ENCODE peak calls at places on chromosomes 1 and 21, in six cellular contexts. K is keratinocyte; X is CD8-positive, alpha-beta T cell; R is SK-N-SH; B is neuronal stem cell; F is sigmoid colon. S is an unnamed sample.

GRCh38 chr1:30948278-30948677 is 39.7 kb upstream of the SDC3 start:
- DNase-seq in B (no peak), X (no peak), F (no peak), K (no peak), R (no peak), S (no peak)

GRCh38 chr21:45265721-45266517 is 21.8 kb downstream of the POFUT2 start:
- DNase-seq in R (no peak), F (peak), K (no peak), X (no peak), B (no peak), S (no peak)

GRCh38 chr1:178458203-178458602 is 38.6 kb downstream of the CLEC20A start:
- DNase-seq in R (no peak), X (no peak), B (no peak), K (no peak), F (no peak), S (no peak)

GRCh38 chr1:40898434-40898900 is 36.3 kb upstream of the CITED4 start:
- DNase-seq in R (no peak), X (no peak), B (no peak), F (no peak), K (peak), S (no peak)

GRCh38 chr21:24045775-24046215 is 1561.5 kb downstream of the MRPL39 start:
- DNase-seq in B (no peak), K (no peak), F (peak), X (peak), R (peak), S (no peak)

GRCh38 chr1:211928222-211928856 is 97.8 kb upstream of the LPGAT1 start:
- DNase-seq in B (no peak), F (no peak), R (no peak), K (peak), X (no peak), S (no peak)

GRCh38 chr1:58816072-58816746 is 32.4 kb upstream of the JUN start:
- DNase-seq in X (peak), F (peak), B (peak), K (no peak), R (peak), S (no peak)

GRCh38 chr1:174535207-174535606 is 87.4 kb downstream of the GPR52 start:
- DNase-seq in R (no peak), B (no peak), K (no peak), X (no peak), F (no peak), S (no peak)

DNA sequence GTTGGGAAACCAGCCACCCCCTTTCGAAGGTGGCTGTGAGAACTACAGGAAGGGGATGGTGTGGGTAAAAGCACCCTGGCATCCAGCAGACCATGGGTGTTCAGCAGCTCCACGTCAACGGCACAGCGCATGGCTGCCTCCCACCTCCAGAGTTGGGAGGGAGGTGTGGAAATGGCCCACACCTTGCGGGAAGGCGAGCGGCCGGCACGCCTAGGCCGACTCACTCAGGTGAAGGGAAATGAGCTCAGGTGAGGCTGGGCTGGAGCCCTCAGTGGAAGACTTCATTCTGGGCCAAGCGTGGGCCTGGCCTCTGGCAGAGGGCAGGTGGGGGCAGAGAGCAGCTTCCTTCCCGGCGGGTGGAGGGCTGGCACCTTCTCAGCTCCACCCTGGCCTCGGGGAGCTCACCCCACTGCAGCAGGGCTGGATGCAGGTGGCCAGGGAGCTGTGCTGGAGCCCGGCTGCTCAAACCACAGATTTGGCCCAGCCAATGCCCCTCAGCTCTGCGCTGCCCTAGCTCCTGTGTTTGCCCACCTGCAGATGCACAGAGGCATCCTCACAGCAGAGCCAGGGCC is 24.8 kb upstream of the ALDH4A1 start:
- DNase-seq in F (no peak), K (peak), B (no peak), R (no peak), X (peak), S (no peak)
- H3K27ac ChIP-seq in F (peak), K (peak), B (no peak), R (peak), X (peak), S (peak)

GRCh38 chr1:224408294-224408590 is 26.4 kb downstream of the WDR26 start:
- DNase-seq in B (no peak), R (no peak), K (no peak), F (no peak), X (no peak), S (no peak)
- H3K27ac ChIP-seq in B (no peak), R (peak), K (no peak), F (no peak), X (no peak), S (peak)

GRCh38 chr21:29145837-29146453 is 15.5 kb downstream of the MAP3K7CL start:
- DNase-seq in F (no peak), K (peak), B (no peak), X (no peak), R (no peak), S (no peak)

GRCh38 chr21:29148535-29148934 is 18.1 kb downstream of the MAP3K7CL start:
- DNase-seq in B (no peak), K (no peak), R (no peak), X (no peak), F (no peak), S (no peak)

GRCh38 chr21:29145354-29145782 is 14.9 kb downstream of the MAP3K7CL start:
- DNase-seq in R (no peak), F (peak), X (no peak), K (no peak), B (no peak), S (peak)

GRCh38 chr21:29146726-29147125 is 16.3 kb downstream of the MAP3K7CL start:
- DNase-seq in B (no peak), K (no peak), F (no peak), X (no peak), R (no peak), S (no peak)

GRCh38 chr21:29144736-29145353 is 14.4 kb downstream of the MAP3K7CL start:
- DNase-seq in K (no peak), R (no peak), B (no peak), F (no peak), X (no peak), S (no peak)
- H3K27ac ChIP-seq in K (peak), R (peak), B (no peak), F (peak), X (no peak), S (peak)

GRCh38 chr1:207944571-207944970 is 33.6 kb upstream of the CD34 start:
- DNase-seq in K (no peak), F (no peak), R (no peak), B (no peak), X (no peak), S (no peak)

GRCh38 chr1:207937204-207937603 is 26.3 kb upstream of the CD34 start:
- DNase-seq in X (no peak), B (no peak), F (no peak), R (no peak), K (no peak), S (no peak)

GRCh38 chr1:207938016-207938415 is 27.1 kb upstream of the CD34 start:
- DNase-seq in R (no peak), B (no peak), K (no peak), F (no peak), X (no peak), S (no peak)

DNA sequence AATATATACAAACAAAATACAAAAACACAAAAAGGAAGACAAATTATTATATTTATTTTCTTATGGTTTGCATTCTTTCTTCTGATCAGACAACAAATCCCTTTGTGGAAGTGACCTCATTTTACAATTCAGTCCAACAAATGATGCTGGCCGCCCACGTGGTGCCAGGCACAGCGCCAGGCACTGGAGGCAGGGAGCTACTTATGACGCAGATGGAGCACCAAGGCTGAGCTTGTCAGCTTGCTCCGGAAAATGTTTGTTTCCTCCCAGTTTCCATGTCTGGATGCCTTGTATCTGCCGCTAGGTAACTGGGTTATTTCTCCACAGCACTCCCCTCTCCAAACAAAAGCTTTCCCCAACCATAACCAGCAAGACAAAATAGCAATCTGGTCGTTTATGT is 30.7 kb upstream of the CD34 start:
- DNase-seq in X (no peak), R (peak), F (peak), B (no peak), K (no peak), S (no peak)
- H3K27ac ChIP-seq in X (no peak), R (no peak), F (peak), B (no peak), K (no peak), S (no peak)

DNA sequence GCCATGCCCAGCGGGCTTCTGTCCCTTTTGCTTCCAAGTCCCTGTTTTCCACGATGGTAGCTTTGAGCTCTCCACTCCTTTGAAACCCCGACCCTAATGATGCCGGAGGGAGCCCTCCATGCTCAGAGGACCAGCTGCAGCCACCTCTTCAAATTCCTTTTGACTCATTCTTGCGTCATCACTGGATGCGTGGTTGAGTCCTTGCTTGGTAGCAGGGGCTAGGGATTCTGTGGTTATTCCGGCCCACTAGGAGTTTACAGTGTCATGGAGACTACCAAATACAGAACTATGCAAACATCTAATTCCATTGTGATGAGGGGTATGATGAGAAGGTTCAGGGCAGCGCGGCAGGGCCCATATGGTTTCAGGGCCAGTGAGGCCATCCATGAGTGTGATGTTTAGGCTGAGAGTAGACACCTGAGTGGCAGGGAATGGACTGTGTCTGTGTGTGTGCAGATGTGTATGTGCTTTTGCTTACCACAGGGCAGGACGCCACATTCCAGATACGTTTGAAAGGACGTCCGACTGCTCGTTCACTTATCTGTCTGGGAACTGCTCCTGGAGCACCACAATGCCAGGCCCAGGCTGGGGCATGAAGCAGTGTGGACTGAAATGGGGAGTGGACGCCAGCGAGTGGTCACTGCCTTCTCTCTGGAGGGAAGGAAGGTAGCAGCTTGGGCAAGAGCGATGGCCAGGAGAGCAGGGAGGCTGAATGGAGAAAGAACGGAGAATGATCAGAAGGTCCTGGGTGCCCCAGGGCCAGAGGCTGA is 30.4 kb upstream of the ZBTB21 start:
- DNase-seq in F (peak), B (no peak), K (peak), X (no peak), R (no peak), S (no peak)
- H3K27ac ChIP-seq in F (no peak), B (no peak), K (peak), X (no peak), R (peak), S (no peak)

GRCh38 chr21:26849428-26850115 is 4.4 kb upstream of the ADAMTS1 start:
- DNase-seq in F (no peak), K (no peak), B (peak), R (peak), X (no peak), S (no peak)

GRCh38 chr21:26847951-26848350 is 2.7 kb upstream of the ADAMTS1 start:
- DNase-seq in K (no peak), F (no peak), R (no peak), B (no peak), X (no peak), S (no peak)

GRCh38 chr21:26850116-26850643 is 5.0 kb upstream of the ADAMTS1 start:
- DNase-seq in F (no peak), B (peak), R (peak), K (no peak), X (no peak), S (no peak)

GRCh38 chr21:26851109-26851944 is 6.1 kb upstream of the ADAMTS1 start:
- DNase-seq in K (no peak), F (no peak), X (no peak), R (no peak), B (no peak), S (no peak)

GRCh38 chr21:26852422-26852821 is 7.2 kb upstream of the ADAMTS1 start:
- DNase-seq in X (no peak), F (no peak), B (no peak), K (no peak), R (no peak), S (no peak)
- H3K27ac ChIP-seq in X (no peak), F (no peak), B (no peak), K (no peak), R (no peak), S (no peak)

GRCh38 chr1:204416589-204417230 is 5.1 kb upstream of the PPP1R15B start:
- DNase-seq in K (no peak), R (no peak), B (no peak), X (no peak), F (no peak), S (no peak)

GRCh38 chr1:204419064-204419403 is 7.4 kb upstream of the PPP1R15B start:
- DNase-seq in X (no peak), B (no peak), K (no peak), F (no peak), R (no peak), S (no peak)

GRCh38 chr1:204415351-204415750 is 3.7 kb upstream of the PPP1R15B start:
- DNase-seq in F (no peak), R (no peak), X (no peak), K (no peak), B (no peak), S (no peak)

GRCh38 chr1:204418174-204419063 is 6.8 kb upstream of the PPP1R15B start:
- DNase-seq in X (no peak), B (no peak), R (no peak), K (no peak), F (no peak), S (no peak)

GRCh38 chr1:204417231-204417997 is 5.8 kb upstream of the PPP1R15B start:
- DNase-seq in B (no peak), F (peak), R (peak), X (peak), K (peak), S (peak)
- H3K27ac ChIP-seq in B (no peak), F (peak), R (peak), X (no peak), K (peak), S (peak)

DNA sequence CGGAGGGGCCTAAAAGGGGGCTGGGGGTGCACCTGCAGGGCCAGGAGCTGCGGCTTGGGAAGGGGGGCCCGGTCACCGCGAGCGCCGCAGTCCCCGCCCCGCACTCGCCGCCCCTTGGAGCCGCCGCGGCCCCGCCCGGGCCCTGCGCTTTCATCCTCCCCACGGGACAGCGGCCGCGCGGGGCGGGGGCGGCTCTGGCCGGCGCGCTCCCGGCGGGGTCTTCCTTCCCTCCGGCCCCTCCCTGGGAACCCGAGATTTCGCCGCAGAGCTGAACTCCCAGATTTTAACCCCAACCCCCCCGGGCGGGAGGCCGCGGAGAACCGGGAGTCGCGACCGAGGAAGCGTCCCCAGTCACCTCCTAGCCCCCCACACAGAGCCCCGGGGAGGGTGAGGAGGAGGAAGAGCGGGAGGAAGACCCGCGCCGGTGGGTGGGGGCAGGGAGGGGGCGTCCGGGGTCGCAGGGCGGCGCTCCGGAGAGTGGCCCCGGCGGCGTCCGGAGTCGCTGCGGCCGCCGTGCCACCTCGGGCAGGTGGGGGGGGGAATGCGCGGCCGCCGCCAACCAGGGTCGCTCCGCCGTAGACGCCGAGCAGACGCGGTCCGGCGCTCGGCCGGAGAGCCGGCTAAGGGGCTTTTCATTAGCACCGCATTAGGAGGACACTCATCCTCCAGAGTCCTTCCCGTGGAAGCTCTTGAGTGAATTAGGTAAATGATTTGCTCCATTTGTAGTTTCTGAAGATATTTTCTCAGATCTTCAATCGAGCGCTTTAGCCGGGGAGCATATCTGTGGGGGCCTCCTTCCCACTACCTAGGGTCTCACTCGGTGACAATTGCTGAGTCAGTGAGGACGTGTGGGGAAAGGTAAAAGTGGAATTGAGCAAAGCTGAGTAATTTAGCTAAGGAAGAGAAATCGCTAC is 31.6 kb upstream of the NFIA start:
- DNase-seq in X (no peak), B (peak), F (peak), K (no peak), R (peak), S (no peak)
- H3K27ac ChIP-seq in X (no peak), B (peak), F (peak), K (peak), R (peak), S (no peak)